ENCODE peak calls at places on chromosomes 4 and X, in seven cellular contexts. X is effector memory CD8-positive, alpha-beta T cell; W is upper lobe of left lung; K is kidney; T is aorta; L is PC-3; A is astrocyte. J is an unnamed sample.

GRCh38 chr4:184782731-184783472 is 42.9 kb downstream of the ACSL1 start:
- DNase-seq in X (no peak), W (no peak), K (peak), T (peak), L (no peak), A (no peak), J (no peak)

GRCh38 chr4:92334716-92335350 is 31.1 kb downstream of the GRID2 start:
- DNase-seq in X (no peak), W (no peak), K (no peak), T (no peak), L (no peak), A (peak), J (no peak)

GRCh38 chr4:151409470-151410313 is 716 bp downstream of the FHIP1A start:
- DNase-seq in X (no peak), W (peak), K (peak), T (no peak), L (peak), A (no peak), J (peak)

GRCh38 chr4:71832049-71832448 is 48.2 kb upstream of the GC start:
- DNase-seq in X (no peak), W (no peak), K (no peak), T (no peak), L (no peak), A (no peak), J (no peak)

GRCh38 chrX:116872931-116873330 is 410.2 kb upstream of the CT83 start:
- DNase-seq in X (no peak), W (no peak), K (no peak), T (no peak), L (no peak), A (no peak), J (no peak)

GRCh38 chr4:126740687-126741086 is 892.1 kb upstream of the INTU start:
- DNase-seq in X (no peak), W (no peak), K (no peak), T (no peak), L (no peak), A (no peak), J (no peak)

GRCh38 chrX:149472620-149473019 is 32.5 kb downstream of the IDS start:
- DNase-seq in X (no peak), W (no peak), K (no peak), T (no peak), L (peak), A (no peak), J (no peak)

GRCh38 chrX:44343412-44343942 is at the start of gene EFHC2:
- DNase-seq in X (peak), W (peak), K (peak), T (peak), L (peak), A (peak), J (peak)

GRCh38 chrX:21766101-21766500 is 8.2 kb upstream of the SMPX start:
- DNase-seq in X (no peak), W (no peak), K (no peak), T (no peak), L (peak), A (no peak), J (peak)

GRCh38 chrX:149274516-149275105 is 230.5 kb downstream of the IDS start:
- DNase-seq in X (no peak), W (no peak), K (no peak), T (no peak), L (peak), A (peak), J (peak)

J was measured in epithelial cell of esophagus.